ENCODE peak calls at places on chromosome 5, in ten cellular contexts. V is B cell, B is colonic mucosa, D is heart right ventricle, X is coronary artery, L is MM.1S, W is GM10248, F is breast epithelium, R is Panc1, Z is stomach. U is an unnamed sample.
A peak's percentile ranks its signal among the peaks of the same experiment; 100 is the strongest.

GRCh38 chr5:9789818-9790217 is 159.7 kb upstream of the TAS2R1 start:
- DNase-seq in B (no peak), D (no peak), W (no peak), Z (no peak), X (no peak), L (no peak), V (no peak), F (no peak), R (no peak), U (no peak)

GRCh38 chr5:81400375-81400774 is 6.4 kb upstream of the ACOT12 start:
- DNase-seq in Z (no peak), X (no peak), L (no peak), B (no peak), F (no peak), D (no peak), R (no peak), W (no peak), V (no peak), U (no peak)

GRCh38 chr5:156460496-156460895 is 133.5 kb downstream of the SGCD start:
- DNase-seq in R (no peak), V (no peak), F (no peak), B (no peak), L (no peak), W (no peak), D (no peak), X (no peak), Z (no peak), U (no peak)

GRCh38 chr5:116445311-116445710 is 129.3 kb downstream of the SEMA6A start:
- DNase-seq in X (no peak), F (no peak), Z (no peak), B (no peak), L (no peak), W (no peak), R (no peak), V (no peak), D (no peak), U (no peak)

GRCh38 chr5:22372376-22372775 is 480.8 kb downstream of the CDH12 start:
- DNase-seq in D (no peak), X (no peak), F (no peak), V (no peak), W (no peak), B (no peak), L (no peak), Z (no peak), R (no peak), U (no peak)

GRCh38 chr5:59356813-59357381 is 536.6 kb downstream of the PDE4D start:
- DNase-seq in L (no peak), B (no peak), V (no peak), W (no peak), X (no peak), Z (peak; percentile 47), F (no peak), D (peak; percentile 53), R (no peak), U (peak; percentile 17)

GRCh38 chr5:58459276-58459859 is 518 bp downstream of the PLK2 start:
- DNase-seq in F (peak; percentile 31), B (peak; percentile 52), W (no peak), Z (peak; percentile 34), L (peak; percentile 44), R (no peak), D (peak; percentile 42), V (no peak), X (peak; percentile 77), U (no peak)

GRCh38 chr5:172379481-172379880 is 74.8 kb downstream of the SH3PXD2B start:
- DNase-seq in B (no peak), F (no peak), L (no peak), V (no peak), W (no peak), Z (no peak), D (no peak), R (no peak), X (no peak), U (no peak)

GRCh38 chr5:128673010-128673409 is 135.0 kb upstream of the FBN2 start:
- DNase-seq in V (no peak), L (no peak), W (no peak), D (no peak), X (no peak), B (no peak), Z (no peak), F (no peak), R (no peak), U (no peak)

GRCh38 chr5:128673411-128673957 is 135.4 kb upstream of the FBN2 start:
- DNase-seq in Z (no peak), V (no peak), B (no peak), R (no peak), D (no peak), L (no peak), W (no peak), X (no peak), F (no peak), U (no peak)

GRCh38 chr5:128671861-128672414 is 133.9 kb upstream of the FBN2 start:
- DNase-seq in D (no peak), W (no peak), Z (no peak), X (no peak), B (no peak), R (no peak), F (no peak), L (no peak), V (no peak), U (no peak)

GRCh38 chr5:128673970-128674369 is 135.9 kb upstream of the FBN2 start:
- DNase-seq in R (no peak), W (no peak), V (no peak), B (no peak), L (no peak), F (no peak), D (no peak), X (no peak), Z (no peak), U (no peak)

DNA sequence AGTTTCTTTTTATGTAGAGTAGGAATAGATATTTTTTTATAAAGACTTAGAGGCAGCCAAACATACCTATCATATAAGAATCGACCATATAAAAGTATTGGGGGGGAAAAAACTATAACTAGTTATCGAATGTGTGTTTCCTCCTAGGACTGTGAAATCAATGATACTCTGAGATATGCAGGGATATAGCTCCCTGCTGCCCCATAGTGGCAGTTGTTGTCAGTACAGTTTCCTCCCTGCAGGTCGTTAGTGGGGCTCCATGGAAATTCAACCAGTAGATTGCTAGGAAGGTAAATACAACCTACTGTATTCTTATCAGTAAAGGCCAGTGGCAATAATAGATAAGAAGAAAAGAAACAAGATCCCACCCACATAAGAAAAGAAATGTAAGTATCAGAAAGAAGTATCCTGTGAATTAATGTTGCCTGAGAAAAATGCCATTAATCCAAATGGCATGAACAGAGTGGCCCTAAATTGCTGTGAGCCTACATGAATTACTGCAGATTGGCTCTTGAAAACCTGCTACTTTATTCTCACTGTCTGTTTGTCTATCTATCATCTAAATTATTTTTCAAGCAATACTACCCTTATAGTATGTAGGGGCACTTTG is 136.9 kb upstream of the FBN2 start:
- DNase-seq in R (peak; percentile 15), Z (peak; percentile 35), L (peak; percentile 44), W (peak; percentile 16), X (no peak), F (no peak), V (peak; percentile 14), B (peak; percentile 53), D (peak; percentile 9), U (peak; percentile 60)
- TF ChIP-seq CTCF in R (peak; percentile 68), Z (no peak), L (peak; percentile 81), W (peak; percentile 58), X (no peak), F (no peak), V (peak; percentile 59), B (peak; percentile 45), D (peak; percentile 45), U (peak; percentile 64)

DNA sequence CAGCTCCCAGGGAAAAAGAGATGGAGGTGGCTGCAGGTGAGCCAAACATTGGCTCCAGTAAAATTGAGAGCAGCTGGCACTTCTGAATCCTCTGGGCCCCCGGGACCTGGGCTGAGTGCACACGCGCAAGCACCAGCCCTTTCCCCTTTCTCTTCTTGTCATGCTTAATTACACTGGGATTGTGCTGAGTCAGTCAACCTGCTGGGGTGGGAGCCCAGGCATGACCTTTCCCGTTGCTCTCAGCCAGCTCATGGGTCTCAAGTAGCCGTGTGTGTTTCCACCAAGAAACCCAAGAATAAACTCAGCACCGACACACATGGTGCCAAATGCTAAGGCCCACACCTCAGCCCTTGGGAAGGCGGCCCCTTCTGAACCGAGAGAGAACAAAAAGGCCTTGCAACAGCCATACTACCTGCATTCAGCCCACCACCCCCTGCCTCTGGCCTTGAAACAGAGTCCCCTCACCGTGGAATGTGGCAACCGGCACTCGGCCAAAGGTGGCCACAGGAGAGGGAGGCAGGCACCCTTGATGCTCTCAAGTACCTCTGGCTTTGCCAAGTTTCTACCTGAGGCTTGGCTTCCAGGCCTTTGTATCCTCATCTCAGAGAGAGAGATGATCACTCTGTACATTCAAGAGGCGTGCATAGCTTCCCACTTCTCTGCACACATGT is 28.1 kb downstream of the SLIT3 start:
- DNase-seq in B (no peak), X (no peak), D (no peak), R (no peak), W (no peak), L (no peak), V (no peak), F (no peak), Z (no peak), U (no peak)
- TF ChIP-seq CTCF in B (no peak), X (no peak), D (no peak), R (no peak), W (no peak), L (no peak), V (no peak), F (no peak), Z (no peak), U (no peak)

GRCh38 chr5:139205144-139205543 is 7.0 kb upstream of the SIL1 start:
- DNase-seq in X (no peak), W (no peak), B (no peak), R (no peak), Z (no peak), L (no peak), D (no peak), F (no peak), V (no peak), U (no peak)

GRCh38 chr5:139207302-139208000 is 9.3 kb upstream of the SIL1 start:
- DNase-seq in F (no peak), X (no peak), L (no peak), W (no peak), V (no peak), D (no peak), B (no peak), Z (no peak), R (no peak), U (no peak)

GRCh38 chr5:139210585-139210984 is 12.4 kb upstream of the SIL1 start:
- DNase-seq in R (no peak), L (no peak), D (no peak), V (no peak), Z (no peak), X (no peak), W (no peak), F (no peak), B (no peak), U (no peak)

GRCh38 chr5:139204196-139204595 is 6.0 kb upstream of the SIL1 start:
- DNase-seq in F (no peak), B (no peak), W (no peak), X (no peak), L (no peak), V (no peak), D (no peak), Z (no peak), R (no peak), U (no peak)

GRCh38 chr5:139205586-139205985 is 7.4 kb upstream of the SIL1 start:
- DNase-seq in B (no peak), F (no peak), X (no peak), Z (no peak), D (no peak), L (no peak), W (no peak), V (no peak), R (no peak), U (no peak)
- TF ChIP-seq CTCF in B (no peak), F (no peak), X (no peak), Z (no peak), D (no peak), L (no peak), W (no peak), V (no peak), R (no peak), U (no peak)

GRCh38 chr5:1685076-1685475 is 114.6 kb downstream of the MRPL36 start:
- DNase-seq in W (no peak), V (no peak), D (no peak), L (peak; percentile 35), B (no peak), R (no peak), F (peak; percentile 11), Z (no peak), X (no peak), U (no peak)

GRCh38 chr5:1686066-1686802 is 113.4 kb downstream of the MRPL36 start:
- DNase-seq in V (no peak), W (no peak), R (no peak), D (no peak), F (peak; percentile 4), Z (no peak), L (no peak), B (no peak), X (no peak), U (no peak)

GRCh38 chr5:1687301-1687970 is 112.2 kb downstream of the MRPL36 start:
- DNase-seq in X (no peak), V (no peak), B (no peak), D (no peak), F (peak; percentile 7), Z (no peak), R (no peak), L (no peak), W (no peak), U (no peak)

GRCh38 chr5:1681955-1682354 is 117.7 kb downstream of the MRPL36 start:
- DNase-seq in W (no peak), R (no peak), D (no peak), L (no peak), Z (no peak), B (no peak), F (no peak), V (no peak), X (no peak), U (no peak)
- TF ChIP-seq CTCF in W (no peak), R (no peak), D (no peak), L (no peak), Z (no peak), B (no peak), F (no peak), V (no peak), X (no peak), U (no peak)